ENCODE peak calls at places on chromosome 14, in seven cellular contexts. One of them, this sample, is unnamed.

GRCh38 chr14:85313801-85314207 is 216.1 kb upstream of the FLRT2 start:
- DNase-seq in activated gamma-delta T cell treated with anti-CD3 and anti-CD28 coated beads, Interleukin-2, amount 50 U/mL, for 16 hours: no peak
- DNase-seq in effector memory CD4-positive, alpha-beta T cell: no peak
- DNase-seq in WTC11: no peak
- DNase-seq in activated T-cell treated with anti-CD3 and anti-CD28 coated beads, Interleukin-2, amount 50 U/mL, for 48 hours: no peak
- DNase-seq in CD8-positive, alpha-beta memory T cell: no peak
- DNase-seq in tibial nerve: no peak
- DNase-seq in this sample: no peak

GRCh38 chr14:23347406-23348296 is 5.0 kb downstream of the SLC22A17 start:
- DNase-seq in activated gamma-delta T cell treated with anti-CD3 and anti-CD28 coated beads, Interleukin-2, amount 50 U/mL, for 16 hours: no peak
- DNase-seq in effector memory CD4-positive, alpha-beta T cell: no peak
- DNase-seq in WTC11: no peak
- DNase-seq in activated T-cell treated with anti-CD3 and anti-CD28 coated beads, Interleukin-2, amount 50 U/mL, for 48 hours: no peak
- DNase-seq in CD8-positive, alpha-beta memory T cell: no peak
- DNase-seq in tibial nerve: no peak
- DNase-seq in this sample: no peak

GRCh38 chr14:93628048-93628447 is 160.2 kb downstream of the PRIMA1 start:
- DNase-seq in activated gamma-delta T cell treated with anti-CD3 and anti-CD28 coated beads, Interleukin-2, amount 50 U/mL, for 16 hours: no peak
- DNase-seq in effector memory CD4-positive, alpha-beta T cell: no peak
- DNase-seq in WTC11: no peak
- DNase-seq in activated T-cell treated with anti-CD3 and anti-CD28 coated beads, Interleukin-2, amount 50 U/mL, for 48 hours: no peak
- DNase-seq in CD8-positive, alpha-beta memory T cell: no peak
- DNase-seq in tibial nerve: no peak
- DNase-seq in this sample: no peak

GRCh38 chr14:92659765-92660561 is 88.5 kb downstream of the LGMN start:
- DNase-seq in activated gamma-delta T cell treated with anti-CD3 and anti-CD28 coated beads, Interleukin-2, amount 50 U/mL, for 16 hours: no peak
- DNase-seq in effector memory CD4-positive, alpha-beta T cell: no peak
- DNase-seq in WTC11: no peak
- DNase-seq in activated T-cell treated with anti-CD3 and anti-CD28 coated beads, Interleukin-2, amount 50 U/mL, for 48 hours: no peak
- DNase-seq in CD8-positive, alpha-beta memory T cell: no peak
- DNase-seq in tibial nerve: no peak
- DNase-seq in this sample: no peak

GRCh38 chr14:36315159-36315853 is 5.1 kb downstream of the MBIP start:
- DNase-seq in activated gamma-delta T cell treated with anti-CD3 and anti-CD28 coated beads, Interleukin-2, amount 50 U/mL, for 16 hours: no peak
- DNase-seq in effector memory CD4-positive, alpha-beta T cell: no peak
- DNase-seq in WTC11: no peak
- DNase-seq in activated T-cell treated with anti-CD3 and anti-CD28 coated beads, Interleukin-2, amount 50 U/mL, for 48 hours: peak
- DNase-seq in CD8-positive, alpha-beta memory T cell: no peak
- DNase-seq in tibial nerve: no peak
- DNase-seq in this sample: no peak

GRCh38 chr14:71206766-71207371 is 299.6 kb downstream of the PCNX1 start:
- DNase-seq in activated gamma-delta T cell treated with anti-CD3 and anti-CD28 coated beads, Interleukin-2, amount 50 U/mL, for 16 hours: no peak
- DNase-seq in effector memory CD4-positive, alpha-beta T cell: no peak
- DNase-seq in WTC11: no peak
- DNase-seq in activated T-cell treated with anti-CD3 and anti-CD28 coated beads, Interleukin-2, amount 50 U/mL, for 48 hours: no peak
- DNase-seq in CD8-positive, alpha-beta memory T cell: no peak
- DNase-seq in tibial nerve: no peak
- DNase-seq in this sample: no peak

GRCh38 chr14:100898935-100899840 is 4.3 kb downstream of the RTL1 start:
- DNase-seq in activated gamma-delta T cell treated with anti-CD3 and anti-CD28 coated beads, Interleukin-2, amount 50 U/mL, for 16 hours: no peak
- DNase-seq in effector memory CD4-positive, alpha-beta T cell: no peak
- DNase-seq in WTC11: peak
- DNase-seq in activated T-cell treated with anti-CD3 and anti-CD28 coated beads, Interleukin-2, amount 50 U/mL, for 48 hours: no peak
- DNase-seq in CD8-positive, alpha-beta memory T cell: no peak
- DNase-seq in tibial nerve: no peak
- DNase-seq in this sample: no peak

GRCh38 chr14:35386673-35387125 is 17.9 kb downstream of the NFKBIA start:
- DNase-seq in activated gamma-delta T cell treated with anti-CD3 and anti-CD28 coated beads, Interleukin-2, amount 50 U/mL, for 16 hours: no peak
- DNase-seq in effector memory CD4-positive, alpha-beta T cell: no peak
- DNase-seq in WTC11: no peak
- DNase-seq in activated T-cell treated with anti-CD3 and anti-CD28 coated beads, Interleukin-2, amount 50 U/mL, for 48 hours: no peak
- DNase-seq in CD8-positive, alpha-beta memory T cell: no peak
- DNase-seq in tibial nerve: no peak
- DNase-seq in this sample: peak

GRCh38 chr14:58923751-58924405 is 264.6 kb upstream of the DAAM1 start:
- DNase-seq in activated gamma-delta T cell treated with anti-CD3 and anti-CD28 coated beads, Interleukin-2, amount 50 U/mL, for 16 hours: no peak
- DNase-seq in effector memory CD4-positive, alpha-beta T cell: no peak
- DNase-seq in WTC11: peak
- DNase-seq in activated T-cell treated with anti-CD3 and anti-CD28 coated beads, Interleukin-2, amount 50 U/mL, for 48 hours: no peak
- DNase-seq in CD8-positive, alpha-beta memory T cell: no peak
- DNase-seq in tibial nerve: no peak
- DNase-seq in this sample: no peak

GRCh38 chr14:28751467-28752058 is 15.0 kb upstream of the FOXG1 start:
- DNase-seq in activated gamma-delta T cell treated with anti-CD3 and anti-CD28 coated beads, Interleukin-2, amount 50 U/mL, for 16 hours: no peak
- DNase-seq in effector memory CD4-positive, alpha-beta T cell: no peak
- DNase-seq in WTC11: peak
- DNase-seq in activated T-cell treated with anti-CD3 and anti-CD28 coated beads, Interleukin-2, amount 50 U/mL, for 48 hours: no peak
- DNase-seq in CD8-positive, alpha-beta memory T cell: no peak
- DNase-seq in tibial nerve: no peak
- DNase-seq in this sample: peak

GRCh38 chr14:37985826-37986470 is 221.8 kb upstream of the SSTR1 start:
- DNase-seq in activated gamma-delta T cell treated with anti-CD3 and anti-CD28 coated beads, Interleukin-2, amount 50 U/mL, for 16 hours: peak
- DNase-seq in effector memory CD4-positive, alpha-beta T cell: no peak
- DNase-seq in WTC11: peak
- DNase-seq in activated T-cell treated with anti-CD3 and anti-CD28 coated beads, Interleukin-2, amount 50 U/mL, for 48 hours: peak
- DNase-seq in CD8-positive, alpha-beta memory T cell: peak
- DNase-seq in tibial nerve: no peak
- DNase-seq in this sample: peak

GRCh38 chr14:54901380-54902142 is 1.1 kb downstream of the GCH1 start:
- DNase-seq in activated gamma-delta T cell treated with anti-CD3 and anti-CD28 coated beads, Interleukin-2, amount 50 U/mL, for 16 hours: peak
- DNase-seq in effector memory CD4-positive, alpha-beta T cell: no peak
- DNase-seq in WTC11: no peak
- DNase-seq in activated T-cell treated with anti-CD3 and anti-CD28 coated beads, Interleukin-2, amount 50 U/mL, for 48 hours: peak
- DNase-seq in CD8-positive, alpha-beta memory T cell: no peak
- DNase-seq in tibial nerve: no peak
- DNase-seq in this sample: no peak

GRCh38 chr14:99698236-99698635 is 14.1 kb downstream of the CYP46A1 start:
- DNase-seq in activated gamma-delta T cell treated with anti-CD3 and anti-CD28 coated beads, Interleukin-2, amount 50 U/mL, for 16 hours: no peak
- DNase-seq in effector memory CD4-positive, alpha-beta T cell: no peak
- DNase-seq in WTC11: no peak
- DNase-seq in activated T-cell treated with anti-CD3 and anti-CD28 coated beads, Interleukin-2, amount 50 U/mL, for 48 hours: no peak
- DNase-seq in CD8-positive, alpha-beta memory T cell: no peak
- DNase-seq in tibial nerve: no peak
- DNase-seq in this sample: no peak

GRCh38 chr14:99674064-99674650 is 9.9 kb upstream of the CYP46A1 start:
- DNase-seq in activated gamma-delta T cell treated with anti-CD3 and anti-CD28 coated beads, Interleukin-2, amount 50 U/mL, for 16 hours: no peak
- DNase-seq in effector memory CD4-positive, alpha-beta T cell: no peak
- DNase-seq in WTC11: no peak
- DNase-seq in activated T-cell treated with anti-CD3 and anti-CD28 coated beads, Interleukin-2, amount 50 U/mL, for 48 hours: no peak
- DNase-seq in CD8-positive, alpha-beta memory T cell: no peak
- DNase-seq in tibial nerve: no peak
- DNase-seq in this sample: no peak

This sample was measured in glutamatergic neuron.